ENCODE peak calls at places on chromosomes 13 and 19, in eight cellular contexts. One of them, this sample, is unnamed.

GRCh38 chr19:10262771-10263170 is 8.1 kb upstream of the ICAM1 start:
- DNase-seq in spleen: no peak
- DNase-seq in MM.1S: no peak
- DNase-seq in tibial artery: no peak
- DNase-seq in fibroblast of lung: peak; percentile 56
- DNase-seq in PC-3: peak; percentile 32
- DNase-seq in HCT116: no peak
- DNase-seq in K562: no peak
- DNase-seq in this sample: no peak

GRCh38 chr19:35041548-35042055 is at the start of gene HPN:
- DNase-seq in spleen: no peak
- DNase-seq in fibroblast of lung: no peak
- DNase-seq in K562: no peak
- DNase-seq in tibial artery: no peak
- DNase-seq in PC-3: no peak
- DNase-seq in MM.1S: no peak
- DNase-seq in HCT116: no peak
- DNase-seq in this sample: no peak

GRCh38 chr13:100128373-100128772 is 39.5 kb downstream of the PCCA start:
- DNase-seq in tibial artery: no peak
- DNase-seq in fibroblast of lung: peak; percentile 93
- DNase-seq in K562: peak; percentile 33
- DNase-seq in HCT116: no peak
- DNase-seq in PC-3: no peak
- DNase-seq in MM.1S: no peak
- DNase-seq in spleen: no peak
- DNase-seq in this sample: no peak

GRCh38 chr13:44854264-44855060 is 134.8 kb downstream of the NUFIP1 start:
- DNase-seq in tibial artery: no peak
- DNase-seq in K562: no peak
- DNase-seq in MM.1S: no peak
- DNase-seq in spleen: no peak
- DNase-seq in HCT116: no peak
- DNase-seq in PC-3: no peak
- DNase-seq in fibroblast of lung: no peak
- DNase-seq in this sample: no peak

GRCh38 chr19:11019262-11019661 is 58.4 kb downstream of the SMARCA4 start:
- DNase-seq in MM.1S: no peak
- DNase-seq in PC-3: no peak
- DNase-seq in K562: no peak
- DNase-seq in spleen: no peak
- DNase-seq in tibial artery: no peak
- DNase-seq in fibroblast of lung: no peak
- DNase-seq in HCT116: no peak
- DNase-seq in this sample: no peak

GRCh38 chr13:34151885-34152284 is 333.9 kb downstream of the RFC3 start:
- DNase-seq in fibroblast of lung: no peak
- DNase-seq in tibial artery: no peak
- DNase-seq in MM.1S: no peak
- DNase-seq in K562: no peak
- DNase-seq in spleen: no peak
- DNase-seq in PC-3: peak; percentile 69
- DNase-seq in HCT116: no peak
- DNase-seq in this sample: no peak

GRCh38 chr19:9848761-9849160 is 13.6 kb downstream of the PIN1 start:
- DNase-seq in spleen: no peak
- DNase-seq in PC-3: no peak
- DNase-seq in HCT116: no peak
- DNase-seq in K562: no peak
- DNase-seq in fibroblast of lung: no peak
- DNase-seq in MM.1S: no peak
- DNase-seq in tibial artery: no peak
- DNase-seq in this sample: no peak

GRCh38 chr19:15508035-15508710 is at the start of gene CYP4F22:
- DNase-seq in HCT116: no peak
- DNase-seq in MM.1S: no peak
- DNase-seq in K562: peak; percentile 11
- DNase-seq in PC-3: no peak
- DNase-seq in spleen: no peak
- DNase-seq in fibroblast of lung: no peak
- DNase-seq in tibial artery: no peak
- DNase-seq in this sample: no peak

GRCh38 chr19:31510635-31511034 is 161.4 kb upstream of the TSHZ3 start:
- DNase-seq in HCT116: no peak
- DNase-seq in PC-3: no peak
- DNase-seq in spleen: no peak
- DNase-seq in tibial artery: no peak
- DNase-seq in K562: no peak
- DNase-seq in MM.1S: no peak
- DNase-seq in fibroblast of lung: no peak
- DNase-seq in this sample: no peak

GRCh38 chr13:27005556-27005955 is 166.1 kb downstream of the USP12 start:
- DNase-seq in K562: no peak
- DNase-seq in tibial artery: no peak
- DNase-seq in MM.1S: no peak
- DNase-seq in PC-3: no peak
- DNase-seq in fibroblast of lung: peak; percentile 39
- DNase-seq in spleen: peak; percentile 60
- DNase-seq in HCT116: no peak
- DNase-seq in this sample: no peak

GRCh38 chr19:5131866-5132561 is 163.1 kb downstream of the KDM4B start:
- DNase-seq in fibroblast of lung: peak; percentile 19
- DNase-seq in MM.1S: no peak
- DNase-seq in spleen: peak; percentile 89
- DNase-seq in PC-3: peak; percentile 76
- DNase-seq in HCT116: no peak
- DNase-seq in K562: no peak
- DNase-seq in tibial artery: no peak
- DNase-seq in this sample: no peak

GRCh38 chr13:24502567-24503375 is 9.8 kb downstream of the PARP4 start:
- DNase-seq in MM.1S: no peak
- DNase-seq in tibial artery: peak; percentile 41
- DNase-seq in K562: peak; percentile 55
- DNase-seq in fibroblast of lung: peak; percentile 77
- DNase-seq in HCT116: peak; percentile 29
- DNase-seq in spleen: no peak
- DNase-seq in PC-3: peak; percentile 92
- DNase-seq in this sample: no peak

GRCh38 chr13:66483712-66484111 is 746.4 kb downstream of the PCDH9 start:
- DNase-seq in K562: no peak
- DNase-seq in PC-3: no peak
- DNase-seq in fibroblast of lung: no peak
- DNase-seq in HCT116: no peak
- DNase-seq in MM.1S: no peak
- DNase-seq in spleen: no peak
- DNase-seq in tibial artery: no peak
- DNase-seq in this sample: no peak

GRCh38 chr19:48910803-48911202 is 10.7 kb downstream of the NUCB1 start:
- DNase-seq in PC-3: no peak
- DNase-seq in K562: no peak
- DNase-seq in spleen: no peak
- DNase-seq in MM.1S: no peak
- DNase-seq in tibial artery: no peak
- DNase-seq in fibroblast of lung: no peak
- DNase-seq in HCT116: no peak
- DNase-seq in this sample: no peak

GRCh38 chr13:36275190-36276002 is 22.2 kb downstream of the CCDC169 start:
- DNase-seq in K562: peak; percentile 27
- DNase-seq in fibroblast of lung: peak; percentile 84
- DNase-seq in tibial artery: peak; percentile 36
- DNase-seq in PC-3: peak; percentile 65
- DNase-seq in spleen: no peak
- DNase-seq in HCT116: no peak
- DNase-seq in MM.1S: peak; percentile 51
- DNase-seq in this sample: no peak

GRCh38 chr19:3358919-3359849 is 7.2 kb upstream of the NFIC start:
- DNase-seq in tibial artery: peak; percentile 63
- DNase-seq in PC-3: peak; percentile 42
- DNase-seq in HCT116: no peak
- DNase-seq in K562: peak; percentile 83
- DNase-seq in fibroblast of lung: peak; percentile 57
- DNase-seq in spleen: peak; percentile 93
- DNase-seq in MM.1S: peak; percentile 31
- DNase-seq in this sample: peak; percentile 83

GRCh38 chr19:12834418-12834943 is at the start of gene RTBDN:
- DNase-seq in spleen: no peak
- DNase-seq in MM.1S: no peak
- DNase-seq in fibroblast of lung: no peak
- DNase-seq in K562: peak; percentile 72
- DNase-seq in PC-3: peak; percentile 35
- DNase-seq in HCT116: no peak
- DNase-seq in tibial artery: no peak
- DNase-seq in this sample: no peak

GRCh38 chr19:5977222-5977784 is 637 bp downstream of the RANBP3 start:
- DNase-seq in HCT116: no peak
- DNase-seq in tibial artery: no peak
- DNase-seq in spleen: peak; percentile 78
- DNase-seq in fibroblast of lung: no peak
- DNase-seq in K562: peak; percentile 24
- DNase-seq in PC-3: no peak
- DNase-seq in MM.1S: peak; percentile 35
- DNase-seq in this sample: no peak

GRCh38 chr19:5687360-5688198 is 2.5 kb upstream of the RPL36 start:
- DNase-seq in K562: no peak
- DNase-seq in PC-3: no peak
- DNase-seq in MM.1S: no peak
- DNase-seq in spleen: no peak
- DNase-seq in tibial artery: no peak
- DNase-seq in HCT116: no peak
- DNase-seq in fibroblast of lung: no peak
- DNase-seq in this sample: peak; percentile 75

GRCh38 chr13:88005188-88005587 is 334.0 kb downstream of the SLITRK5 start:
- DNase-seq in HCT116: no peak
- DNase-seq in spleen: no peak
- DNase-seq in MM.1S: no peak
- DNase-seq in K562: no peak
- DNase-seq in PC-3: peak; percentile 2
- DNase-seq in fibroblast of lung: no peak
- DNase-seq in tibial artery: no peak
- DNase-seq in this sample: no peak

GRCh38 chr13:53250272-53250875 is 221.8 kb downstream of the OLFM4 start:
- DNase-seq in K562: peak; percentile 73
- DNase-seq in fibroblast of lung: peak; percentile 61
- DNase-seq in tibial artery: no peak
- DNase-seq in HCT116: peak; percentile 56
- DNase-seq in MM.1S: peak; percentile 65
- DNase-seq in spleen: no peak
- DNase-seq in PC-3: peak; percentile 79
- DNase-seq in this sample: no peak

GRCh38 chr13:80249906-80250513 is 90.9 kb downstream of the SPRY2 start:
- DNase-seq in MM.1S: no peak
- DNase-seq in fibroblast of lung: no peak
- DNase-seq in K562: no peak
- DNase-seq in PC-3: peak; percentile 7
- DNase-seq in HCT116: no peak
- DNase-seq in spleen: no peak
- DNase-seq in tibial artery: no peak
- DNase-seq in this sample: no peak

GRCh38 chr19:44847144-44848035 is 1.3 kb downstream of the NECTIN2 start:
- DNase-seq in fibroblast of lung: peak; percentile 61
- DNase-seq in K562: peak; percentile 75
- DNase-seq in HCT116: peak; percentile 8
- DNase-seq in spleen: peak; percentile 85
- DNase-seq in PC-3: peak; percentile 62
- DNase-seq in MM.1S: no peak
- DNase-seq in tibial artery: peak; percentile 80
- DNase-seq in this sample: peak; percentile 87

GRCh38 chr13:20287976-20288375 is 55.9 kb upstream of the GJB6 start:
- DNase-seq in PC-3: no peak
- DNase-seq in tibial artery: no peak
- DNase-seq in K562: no peak
- DNase-seq in HCT116: no peak
- DNase-seq in spleen: no peak
- DNase-seq in fibroblast of lung: no peak
- DNase-seq in MM.1S: no peak
- DNase-seq in this sample: no peak
- TF ChIP-seq CTCF in PC-3: no peak
- TF ChIP-seq CTCF in tibial artery: no peak
- TF ChIP-seq CTCF in K562: no peak
- TF ChIP-seq CTCF in HCT116: no peak
- TF ChIP-seq CTCF in spleen: no peak
- TF ChIP-seq CTCF in fibroblast of lung: no peak
- TF ChIP-seq CTCF in MM.1S: no peak
- TF ChIP-seq CTCF in this sample: no peak

DNA sequence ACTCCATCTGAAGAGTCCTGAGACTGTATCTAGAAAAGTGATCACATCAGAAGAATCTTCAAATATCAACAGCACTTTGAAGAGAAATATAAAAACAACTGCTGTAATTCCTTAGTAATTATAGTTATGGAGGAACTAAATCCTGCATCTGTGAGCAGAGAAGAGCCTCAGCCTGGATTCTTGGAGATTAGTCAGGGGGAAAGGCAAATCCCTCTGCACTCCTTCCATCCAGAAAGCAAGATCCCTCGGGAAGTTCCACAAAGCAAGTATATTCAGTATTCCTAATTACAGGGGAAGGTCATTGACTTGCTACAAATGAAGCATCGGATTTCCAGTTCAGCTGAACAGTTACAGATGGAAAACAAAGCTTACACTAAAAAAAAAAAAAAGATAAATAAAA is 256.6 kb upstream of the IPO5 start:
- DNase-seq in tibial artery: no peak
- DNase-seq in K562: no peak
- DNase-seq in spleen: no peak
- DNase-seq in PC-3: no peak
- DNase-seq in HCT116: no peak
- DNase-seq in fibroblast of lung: no peak
- DNase-seq in MM.1S: no peak
- DNase-seq in this sample: no peak
- H3K27ac ChIP-seq in tibial artery: no peak overlapping the region
- H3K27ac ChIP-seq in K562: no peak overlapping the region
- H3K27ac ChIP-seq in spleen: no peak overlapping the region
- H3K27ac ChIP-seq in PC-3: no peak overlapping the region
- H3K27ac ChIP-seq in HCT116: no peak overlapping the region
- H3K27ac ChIP-seq in fibroblast of lung: no peak overlapping the region
- H3K27ac ChIP-seq in MM.1S: no peak overlapping the region
- H3K27ac ChIP-seq in this sample: no peak overlapping the region

DNA sequence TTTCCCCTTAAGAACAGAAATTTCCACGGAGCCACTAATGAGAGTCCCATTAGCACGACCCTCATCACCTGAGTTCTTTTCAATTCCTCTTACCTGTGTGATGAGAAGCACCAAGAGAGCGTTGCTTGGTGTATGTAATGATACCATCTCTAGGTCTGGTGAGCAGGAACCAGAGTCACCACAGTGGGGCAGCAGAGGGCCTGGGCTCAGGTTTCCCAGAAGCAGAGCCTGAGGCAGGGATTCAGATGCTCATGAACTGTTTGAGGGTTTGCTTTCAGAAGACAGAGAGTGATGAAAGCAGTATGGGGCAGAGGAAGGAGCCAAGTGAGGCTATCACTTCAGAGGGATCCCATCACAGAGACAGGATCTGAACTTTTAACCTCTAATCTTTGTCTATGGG is 3.1 kb upstream of the PTPRH start:
- DNase-seq in fibroblast of lung: no peak
- DNase-seq in PC-3: peak; percentile 95
- DNase-seq in MM.1S: peak; percentile 82
- DNase-seq in spleen: no peak
- DNase-seq in tibial artery: no peak
- DNase-seq in HCT116: peak; percentile 72
- DNase-seq in K562: peak; percentile 89
- DNase-seq in this sample: no peak
- TF ChIP-seq CTCF in fibroblast of lung: no peak
- TF ChIP-seq CTCF in PC-3: peak; percentile 99
- TF ChIP-seq CTCF in MM.1S: peak; percentile 96
- TF ChIP-seq CTCF in spleen: peak; percentile 36
- TF ChIP-seq CTCF in tibial artery: no peak
- TF ChIP-seq CTCF in HCT116: peak; percentile 77
- TF ChIP-seq CTCF in K562: peak; percentile 96
- TF ChIP-seq CTCF in this sample: no peak

GRCh38 chr13:113584205-113584869 is at the start of gene TFDP1:
- DNase-seq in HCT116: peak; percentile 79
- DNase-seq in MM.1S: peak; percentile 94
- DNase-seq in tibial artery: peak; percentile 22
- DNase-seq in PC-3: peak; percentile 91
- DNase-seq in fibroblast of lung: peak; percentile 85
- DNase-seq in K562: peak; percentile 92
- DNase-seq in spleen: peak; percentile 90
- DNase-seq in this sample: peak; percentile 77
- H3K27ac ChIP-seq in HCT116: peak within 1 kb of the TSS; percentile 87
- H3K27ac ChIP-seq in MM.1S: no peak within 1 kb of the TSS
- H3K27ac ChIP-seq in tibial artery: no peak within 1 kb of the TSS
- H3K27ac ChIP-seq in PC-3: no peak within 1 kb of the TSS
- H3K27ac ChIP-seq in fibroblast of lung: peak within 1 kb of the TSS; percentile 47
- H3K27ac ChIP-seq in K562: peak within 1 kb of the TSS; percentile 58
- H3K27ac ChIP-seq in spleen: no peak within 1 kb of the TSS
- H3K27ac ChIP-seq in this sample: no peak within 1 kb of the TSS